ENCODE peak calls at places on chromosomes 4 and X, in four cellular contexts. One of them, this sample, is unnamed.

GRCh38 chrX:49884290-49884862 is 5.1 kb downstream of the USP27X start:
- DNase-seq in osteoblast: peak; percentile 88
- DNase-seq in testis: peak; percentile 45
- DNase-seq in HCT116: peak; percentile 26
- DNase-seq in this sample: peak; percentile 68

GRCh38 chrX:150352114-150352513 is 11.0 kb upstream of the MAMLD1 start:
- DNase-seq in osteoblast: no peak
- DNase-seq in HCT116: no peak
- DNase-seq in testis: no peak
- DNase-seq in this sample: no peak

GRCh38 chr4:88445252-88445651 is 11.7 kb upstream of the HERC5 start:
- DNase-seq in osteoblast: no peak
- DNase-seq in HCT116: no peak
- DNase-seq in testis: no peak
- DNase-seq in this sample: no peak

GRCh38 chrX:18885317-18886004 is 98.5 kb downstream of the PHKA2 start:
- DNase-seq in osteoblast: peak; percentile 43
- DNase-seq in testis: no peak
- DNase-seq in HCT116: no peak
- DNase-seq in this sample: no peak

GRCh38 chr4:160423879-160424451 is 1321.1 kb downstream of the RAPGEF2 start:
- DNase-seq in HCT116: no peak
- DNase-seq in testis: no peak
- DNase-seq in osteoblast: no peak
- DNase-seq in this sample: no peak

GRCh38 chr4:68498413-68499007 is 51.2 kb downstream of the TMPRSS11E start:
- DNase-seq in testis: peak; percentile 72
- DNase-seq in osteoblast: peak; percentile 58
- DNase-seq in HCT116: peak; percentile 53
- DNase-seq in this sample: peak; percentile 59

GRCh38 chrX:151505796-151506195 is 57.7 kb upstream of the PASD1 start:
- DNase-seq in testis: peak; percentile 56
- DNase-seq in HCT116: peak; percentile 8
- DNase-seq in osteoblast: no peak
- DNase-seq in this sample: no peak

GRCh38 chrX:148865237-148865636 is 364.8 kb downstream of the AFF2 start:
- DNase-seq in testis: no peak
- DNase-seq in osteoblast: no peak
- DNase-seq in HCT116: no peak
- DNase-seq in this sample: no peak

GRCh38 chr4:48064349-48064748 is 47.8 kb downstream of the NIPAL1 start:
- DNase-seq in testis: no peak
- DNase-seq in HCT116: no peak
- DNase-seq in osteoblast: no peak
- DNase-seq in this sample: no peak

GRCh38 chrX:23493941-23494374 is 159.3 kb downstream of the PTCHD1 start:
- DNase-seq in testis: no peak
- DNase-seq in HCT116: peak; percentile 7
- DNase-seq in osteoblast: no peak
- DNase-seq in this sample: peak; percentile 23

GRCh38 chr4:183723561-183724228 is 64.6 kb downstream of the TRAPPC11 start:
- DNase-seq in HCT116: no peak
- DNase-seq in osteoblast: no peak
- DNase-seq in testis: no peak
- DNase-seq in this sample: no peak

GRCh38 chrX:132741706-132742105 is 216.7 kb downstream of the HS6ST2 start:
- DNase-seq in testis: no peak
- DNase-seq in osteoblast: no peak
- DNase-seq in HCT116: no peak
- DNase-seq in this sample: no peak

GRCh38 chrX:154799554-154800348 is 5.5 kb downstream of the MPP1 start:
- DNase-seq in osteoblast: peak; percentile 78
- DNase-seq in HCT116: no peak
- DNase-seq in testis: peak; percentile 52
- DNase-seq in this sample: peak; percentile 57

GRCh38 chr4:150250293-150250997 is 172.2 kb downstream of the DCLK2 start:
- DNase-seq in testis: no peak
- DNase-seq in osteoblast: no peak
- DNase-seq in HCT116: no peak
- DNase-seq in this sample: no peak

GRCh38 chrX:154750301-154751120 is at the start of gene GAB3:
- DNase-seq in osteoblast: no peak
- DNase-seq in testis: peak; percentile 48
- DNase-seq in HCT116: no peak
- DNase-seq in this sample: peak; percentile 57

GRCh38 chr4:145709336-145709735 is 29.4 kb downstream of the C4orf51 start:
- DNase-seq in osteoblast: no peak
- DNase-seq in HCT116: no peak
- DNase-seq in testis: no peak
- DNase-seq in this sample: no peak

GRCh38 chr4:74962584-74962983 is 29.7 kb downstream of the PARM1 start:
- DNase-seq in HCT116: no peak
- DNase-seq in osteoblast: no peak
- DNase-seq in testis: no peak
- DNase-seq in this sample: no peak

GRCh38 chr4:186536285-186536684 is 19.1 kb downstream of the MTNR1A start:
- DNase-seq in osteoblast: no peak
- DNase-seq in HCT116: peak; percentile 48
- DNase-seq in testis: no peak
- DNase-seq in this sample: no peak

GRCh38 chrX:125374169-125374568 is 54.5 kb downstream of the TEX13C start:
- DNase-seq in osteoblast: no peak
- DNase-seq in testis: no peak
- DNase-seq in HCT116: no peak
- DNase-seq in this sample: no peak

GRCh38 chr4:128862608-128863313 is 53.3 kb downstream of the JADE1 start:
- DNase-seq in HCT116: no peak
- DNase-seq in osteoblast: no peak
- DNase-seq in testis: no peak
- DNase-seq in this sample: no peak

GRCh38 chr4:128861856-128862518 is 52.5 kb downstream of the JADE1 start:
- DNase-seq in testis: no peak
- DNase-seq in HCT116: no peak
- DNase-seq in osteoblast: no peak
- DNase-seq in this sample: no peak

GRCh38 chr4:128865132-128865531 is 55.6 kb downstream of the JADE1 start:
- DNase-seq in HCT116: no peak
- DNase-seq in osteoblast: no peak
- DNase-seq in testis: no peak
- DNase-seq in this sample: no peak

GRCh38 chr4:128866281-128866680 is 56.8 kb downstream of the JADE1 start:
- DNase-seq in osteoblast: no peak
- DNase-seq in testis: no peak
- DNase-seq in HCT116: no peak
- DNase-seq in this sample: no peak

GRCh38 chr4:128863314-128864075 is 54.0 kb downstream of the JADE1 start:
- DNase-seq in HCT116: peak; percentile 42
- DNase-seq in osteoblast: peak; percentile 87
- DNase-seq in testis: peak; percentile 75
- DNase-seq in this sample: peak; percentile 84
- H3K36me3 ChIP-seq in HCT116: peaks cover 2% of the 10 kb centered on the region
- H3K36me3 ChIP-seq in osteoblast: peaks cover 72% of the 10 kb centered on the region
- H3K36me3 ChIP-seq in testis: no peaks in the 10 kb centered on the region
- H3K36me3 ChIP-seq in this sample: peaks cover 64% of the 10 kb centered on the region

GRCh38 chr4:168421671-168422070 is 58.6 kb downstream of the DDX60L start:
- DNase-seq in osteoblast: no peak
- DNase-seq in testis: no peak
- DNase-seq in HCT116: peak; percentile 49
- DNase-seq in this sample: peak; percentile 27

GRCh38 chr4:168415911-168416310 is 64.4 kb downstream of the DDX60L start:
- DNase-seq in HCT116: no peak
- DNase-seq in osteoblast: no peak
- DNase-seq in testis: no peak
- DNase-seq in this sample: no peak

GRCh38 chr4:168421055-168421454 is 59.2 kb downstream of the DDX60L start:
- DNase-seq in HCT116: no peak
- DNase-seq in testis: no peak
- DNase-seq in osteoblast: no peak
- DNase-seq in this sample: no peak
- H3K36me3 ChIP-seq in HCT116: peaks cover 24% of the 10 kb centered on the region
- H3K36me3 ChIP-seq in testis: no peaks in the 10 kb centered on the region
- H3K36me3 ChIP-seq in osteoblast: peaks cover 24% of the 10 kb centered on the region
- H3K36me3 ChIP-seq in this sample: no peaks in the 10 kb centered on the region

DNA sequence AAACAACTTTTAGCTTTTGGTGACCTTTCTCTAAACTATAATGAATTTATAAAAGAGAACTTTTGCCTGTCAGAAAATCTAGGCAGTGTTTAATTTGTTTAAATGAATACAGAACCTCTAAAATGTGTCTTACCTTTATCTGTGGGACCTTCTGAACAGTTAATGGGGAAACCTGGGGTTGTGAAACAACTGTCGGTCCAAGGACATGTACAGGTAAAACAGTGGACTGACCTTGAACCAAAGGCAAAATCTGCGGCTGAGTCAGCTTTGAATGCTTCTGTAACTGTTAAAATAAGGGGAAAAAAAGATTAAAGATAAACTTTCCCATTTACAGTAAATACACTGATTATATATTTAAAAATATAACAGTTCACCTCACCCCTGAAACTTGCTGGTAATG is 65.1 kb downstream of the WNK3 start:
- DNase-seq in HCT116: no peak
- DNase-seq in testis: no peak
- DNase-seq in osteoblast: no peak
- DNase-seq in this sample: no peak
- H3K36me3 ChIP-seq in HCT116: no peaks in the 10 kb centered on the region
- H3K36me3 ChIP-seq in testis: no peaks in the 10 kb centered on the region
- H3K36me3 ChIP-seq in osteoblast: no peaks in the 10 kb centered on the region
- H3K36me3 ChIP-seq in this sample: no peaks in the 10 kb centered on the region

GRCh38 chr4:7003879-7004240 is 39.3 kb upstream of the TADA2B start:
- DNase-seq in HCT116: no peak
- DNase-seq in osteoblast: peak; percentile 13
- DNase-seq in testis: no peak
- DNase-seq in this sample: no peak

GRCh38 chr4:7001271-7001670 is 41.9 kb upstream of the TADA2B start:
- DNase-seq in testis: peak; percentile 7
- DNase-seq in HCT116: no peak
- DNase-seq in osteoblast: no peak
- DNase-seq in this sample: no peak

GRCh38 chr4:7002336-7002735 is 40.8 kb upstream of the TADA2B start:
- DNase-seq in osteoblast: no peak
- DNase-seq in testis: no peak
- DNase-seq in HCT116: no peak
- DNase-seq in this sample: no peak

GRCh38 chr4:7004331-7004730 is 38.8 kb upstream of the TADA2B start:
- DNase-seq in osteoblast: peak; percentile 46
- DNase-seq in testis: no peak
- DNase-seq in HCT116: no peak
- DNase-seq in this sample: no peak

DNA sequence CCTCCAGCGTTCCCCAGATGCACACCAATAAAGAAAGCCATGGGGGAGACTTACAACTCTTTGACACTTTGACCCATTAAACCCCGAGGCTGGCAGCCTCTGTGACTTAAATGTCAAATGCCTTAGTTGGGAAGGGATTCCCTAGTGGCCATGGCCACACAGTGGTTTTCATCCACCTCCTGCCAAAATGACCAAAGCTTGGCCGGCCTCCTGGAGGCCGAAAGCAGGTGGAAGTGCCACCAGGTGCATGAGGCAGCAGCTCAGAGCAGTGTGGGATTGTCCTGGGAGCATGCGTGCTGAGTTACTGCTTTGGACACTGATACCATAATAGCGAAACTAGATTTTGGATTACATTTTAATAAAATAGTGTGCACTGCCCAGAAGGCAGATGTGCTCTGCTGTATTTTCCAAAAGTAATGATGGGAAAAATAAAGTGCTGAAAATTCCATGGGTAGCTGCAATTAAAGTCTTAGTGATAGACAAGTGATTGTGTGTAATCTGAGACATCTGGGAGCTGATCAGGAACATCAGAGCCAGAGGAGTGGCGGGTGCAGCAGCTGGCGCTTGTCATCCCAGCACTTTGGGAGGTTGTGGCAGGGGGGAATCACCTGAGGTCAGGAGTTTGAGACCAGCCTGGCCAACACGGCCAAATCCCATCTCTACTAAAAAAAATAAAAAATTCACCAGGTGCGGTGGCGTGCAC is 39.8 kb upstream of the TADA2B start:
- DNase-seq in osteoblast: peak; percentile 44
- DNase-seq in testis: no peak
- DNase-seq in HCT116: no peak
- DNase-seq in this sample: no peak
- H3K36me3 ChIP-seq in osteoblast: peaks cover 44% of the 10 kb centered on the region
- H3K36me3 ChIP-seq in testis: peaks cover 5% of the 10 kb centered on the region
- H3K36me3 ChIP-seq in HCT116: peaks cover 10% of the 10 kb centered on the region
- H3K36me3 ChIP-seq in this sample: peaks cover 67% of the 10 kb centered on the region

GRCh38 chr4:75976177-75976576 is 14.6 kb downstream of the SDAD1 start:
- DNase-seq in testis: no peak
- DNase-seq in osteoblast: no peak
- DNase-seq in HCT116: no peak
- DNase-seq in this sample: no peak
- H3K36me3 ChIP-seq in testis: no peaks in the 10 kb centered on the region
- H3K36me3 ChIP-seq in osteoblast: peaks cover 80% of the 10 kb centered on the region
- H3K36me3 ChIP-seq in HCT116: peaks cover 64% of the 10 kb centered on the region
- H3K36me3 ChIP-seq in this sample: peaks cover 82% of the 10 kb centered on the region

DNA sequence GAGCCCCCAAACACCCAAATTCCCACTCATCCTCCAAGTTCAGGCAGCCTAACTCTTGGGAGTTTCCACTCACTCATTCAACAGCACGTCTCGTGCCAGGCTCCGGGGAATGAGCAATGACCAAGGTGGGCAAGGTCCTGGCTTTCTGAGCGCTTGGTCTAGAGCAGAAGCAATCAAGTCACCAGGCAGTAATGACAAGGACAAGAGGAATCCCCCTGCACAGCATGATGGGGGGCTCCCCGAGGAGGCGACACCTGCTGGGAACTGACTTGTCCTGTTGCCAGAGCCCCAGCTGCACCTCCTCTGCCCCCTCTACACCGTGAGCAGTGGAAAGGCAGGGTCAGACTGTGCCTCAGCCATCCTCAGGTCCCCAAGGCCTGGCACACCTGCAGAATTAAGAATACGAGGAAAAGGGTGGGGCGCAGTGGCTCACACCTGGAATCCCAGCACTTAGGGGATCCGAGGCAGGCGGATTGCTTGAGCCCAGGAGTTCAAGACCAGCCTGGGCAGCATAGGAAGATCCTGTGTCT is 25.7 kb upstream of the MRFAP1 start:
- DNase-seq in osteoblast: peak; percentile 32
- DNase-seq in HCT116: no peak
- DNase-seq in testis: no peak
- DNase-seq in this sample: no peak
- H3K36me3 ChIP-seq in osteoblast: peaks cover 8% of the 10 kb centered on the region
- H3K36me3 ChIP-seq in HCT116: peaks cover 3% of the 10 kb centered on the region
- H3K36me3 ChIP-seq in testis: no peaks in the 10 kb centered on the region
- H3K36me3 ChIP-seq in this sample: no peaks in the 10 kb centered on the region

DNA sequence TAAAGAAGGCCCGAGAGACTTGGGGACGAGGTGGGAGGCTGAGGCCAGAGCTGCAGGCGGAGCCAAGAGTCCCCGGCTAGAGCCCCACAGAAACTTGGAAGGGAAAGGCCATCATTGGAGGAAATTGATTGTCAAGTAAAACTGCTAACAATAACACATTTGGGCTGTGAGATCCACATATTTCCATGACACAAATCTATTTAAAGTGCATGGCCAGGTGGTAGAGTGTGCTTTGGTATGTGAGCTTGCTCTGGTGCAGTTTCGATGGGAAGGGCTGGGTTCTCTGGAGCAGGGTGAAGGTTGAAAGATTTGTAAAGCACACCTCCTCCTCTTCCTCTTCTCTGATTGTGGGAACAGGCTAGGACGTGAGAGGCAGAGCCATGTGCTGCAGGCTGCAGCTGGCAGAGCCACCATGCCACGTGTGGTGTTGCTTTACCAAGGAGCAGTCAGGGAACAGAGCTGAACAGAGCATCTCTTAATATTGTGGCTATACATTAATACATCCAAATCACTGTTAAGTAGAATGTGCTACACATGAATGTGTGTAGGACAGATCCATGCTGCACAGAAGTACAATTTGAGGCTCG is 37.6 kb downstream of the FHDC1 start:
- DNase-seq in testis: no peak
- DNase-seq in HCT116: no peak
- DNase-seq in osteoblast: no peak
- DNase-seq in this sample: no peak
- H3K36me3 ChIP-seq in testis: no peaks in the 10 kb centered on the region
- H3K36me3 ChIP-seq in HCT116: no peaks in the 10 kb centered on the region
- H3K36me3 ChIP-seq in osteoblast: no peaks in the 10 kb centered on the region
- H3K36me3 ChIP-seq in this sample: no peaks in the 10 kb centered on the region

This sample was measured in BE2C.